ENCODE peak calls at places on chromosomes 13 and 19, in ten cellular contexts. Z is K562; U is body of pancreas; A is esophagus squamous epithelium; L is AG04450; W is HCT116; G is CD8-positive, alpha-beta T cell; S is suprapubic skin; K is cardiac muscle cell; E is HFF-Myc. Q is an unnamed sample.

GRCh38 chr13:28718186-28718537 is 608 bp downstream of the SLC46A3 start:
- DNase-seq in Z (no peak), U (peak), A (no peak), L (no peak), W (no peak), G (no peak), S (no peak), K (no peak), E (no peak), Q (no peak)

GRCh38 chr13:74633734-74634133 is 499.5 kb upstream of the KLF12 start:
- DNase-seq in Z (no peak), U (no peak), A (no peak), L (no peak), W (no peak), G (no peak), S (no peak), K (no peak), E (no peak), Q (no peak)

GRCh38 chr13:41005709-41006108 is 13.4 kb downstream of the ELF1 start:
- DNase-seq in Z (no peak), U (no peak), A (no peak), L (no peak), W (no peak), G (no peak), S (no peak), K (no peak), E (no peak), Q (no peak)

GRCh38 chr19:16383584-16384161 is 59.0 kb downstream of the KLF2 start:
- DNase-seq in Z (no peak), U (no peak), A (no peak), L (no peak), W (no peak), G (no peak), S (no peak), K (no peak), E (no peak), Q (no peak)

GRCh38 chr13:45749026-45749759 is 47.1 kb downstream of the CBY2 start:
- DNase-seq in Z (no peak), U (no peak), A (no peak), L (no peak), W (no peak), G (no peak), S (no peak), K (no peak), E (no peak), Q (no peak)

GRCh38 chr13:28401303-28402056 is 93.4 kb downstream of the FLT1 start:
- DNase-seq in Z (no peak), U (no peak), A (no peak), L (no peak), W (no peak), G (no peak), S (no peak), K (no peak), E (peak), Q (no peak)

GRCh38 chr19:33000510-33000909 is 28.5 kb downstream of the FAAP24 start:
- DNase-seq in Z (no peak), U (no peak), A (no peak), L (no peak), W (no peak), G (peak), S (no peak), K (no peak), E (no peak), Q (peak)

GRCh38 chr13:25292301-25292700 is 5.0 kb upstream of the MTMR6 start:
- DNase-seq in Z (peak), U (peak), A (no peak), L (no peak), W (no peak), G (no peak), S (no peak), K (no peak), E (no peak), Q (peak)

GRCh38 chr19:40567040-40567749 is 9.5 kb upstream of the SHKBP1 start:
- DNase-seq in Z (peak), U (no peak), A (no peak), L (no peak), W (no peak), G (no peak), S (no peak), K (no peak), E (no peak), Q (no peak)

GRCh38 chr19:5149508-5149907 is 180.6 kb downstream of the KDM4B start:
- DNase-seq in Z (no peak), U (no peak), A (no peak), L (no peak), W (no peak), G (no peak), S (no peak), K (no peak), E (no peak), Q (no peak)

GRCh38 chr19:2561895-2562294 is 86.0 kb downstream of the GADD45B start:
- DNase-seq in Z (no peak), U (no peak), A (no peak), L (no peak), W (no peak), G (peak), S (no peak), K (no peak), E (no peak), Q (peak)

GRCh38 chr19:33810821-33811220 is 14.2 kb downstream of the KCTD15 start:
- DNase-seq in Z (no peak), U (no peak), A (no peak), L (no peak), W (no peak), G (no peak), S (no peak), K (no peak), E (no peak), Q (no peak)

GRCh38 chr13:60798503-60798902 is 401.5 kb downstream of the TDRD3 start:
- DNase-seq in Z (no peak), U (no peak), A (no peak), L (no peak), W (no peak), G (no peak), S (no peak), K (no peak), E (no peak), Q (no peak)

GRCh38 chr13:21979156-21979819 is 308.4 kb downstream of the FGF9 start:
- DNase-seq in Z (no peak), U (no peak), A (no peak), L (no peak), W (no peak), G (no peak), S (no peak), K (no peak), E (no peak), Q (no peak)

GRCh38 chr19:53581871-53582279 is 43.9 kb downstream of the ZNF331 start:
- DNase-seq in Z (no peak), U (no peak), A (no peak), L (no peak), W (no peak), G (no peak), S (no peak), K (no peak), E (no peak), Q (no peak)

DNA sequence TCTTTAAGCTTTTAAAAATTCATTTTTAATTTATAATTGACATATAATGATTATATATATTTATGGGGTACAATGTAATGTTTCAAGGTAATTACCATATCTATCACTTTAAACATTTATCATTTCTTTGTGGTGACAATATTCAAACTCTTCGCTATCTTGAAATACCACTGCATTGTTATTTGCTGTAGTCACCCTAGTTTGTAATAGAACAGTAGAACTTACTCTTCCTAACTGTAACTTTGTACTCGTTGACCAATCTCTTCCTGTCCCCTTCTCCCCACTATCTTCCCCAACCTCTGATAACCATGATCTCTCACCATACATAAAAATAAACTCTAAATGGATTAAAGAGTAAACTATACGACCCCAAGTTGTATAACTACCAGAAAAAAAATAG is 20.4 kb downstream of the COG6 start:
- DNase-seq in Z (no peak), U (no peak), A (no peak), L (no peak), W (no peak), G (no peak), S (no peak), K (no peak), E (no peak), Q (no peak)
- H3K4me3 ChIP-seq in Z (no peak), U (no peak), A (no peak), L (no peak), W (no peak), G (no peak), S (no peak), K (no peak), E (no peak), Q (no peak)

DNA sequence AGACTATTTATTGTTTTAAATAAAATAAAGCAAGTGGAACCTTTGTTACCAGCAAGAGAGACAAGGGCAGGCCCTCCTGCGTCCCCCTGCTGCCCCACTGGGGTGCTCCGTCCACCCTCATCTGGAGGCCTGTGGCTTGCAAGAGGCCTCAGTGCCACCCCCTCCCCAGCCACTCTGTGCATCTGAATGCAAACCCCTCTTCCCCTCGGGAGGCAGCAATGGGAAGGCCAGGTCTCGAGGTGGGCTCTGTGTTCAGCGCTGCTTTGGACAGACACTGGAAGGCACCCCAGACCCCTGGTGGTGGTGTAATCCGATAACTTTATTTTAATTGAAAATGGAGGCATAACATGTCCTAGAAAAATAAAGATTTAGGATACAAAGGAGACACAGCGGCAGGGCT is 4.6 kb downstream of the SIX5 start:
- DNase-seq in Z (no peak), U (no peak), A (no peak), L (no peak), W (no peak), G (no peak), S (no peak), K (no peak), E (no peak), Q (no peak)
- H3K4me3 ChIP-seq in Z (no peak), U (no peak), A (no peak), L (no peak), W (no peak), G (no peak), S (no peak), K (no peak), E (no peak), Q (no peak)

GRCh38 chr13:73225983-73226382 is 167.2 kb downstream of the KLF5 start:
- DNase-seq in Z (no peak), U (no peak), A (no peak), L (no peak), W (no peak), G (no peak), S (no peak), K (no peak), E (no peak), Q (no peak)

GRCh38 chr13:73224708-73225107 is 165.9 kb downstream of the KLF5 start:
- DNase-seq in Z (no peak), U (no peak), A (no peak), L (no peak), W (no peak), G (no peak), S (no peak), K (no peak), E (no peak), Q (peak)

GRCh38 chr13:73220966-73221720 is 162.3 kb downstream of the KLF5 start:
- DNase-seq in Z (no peak), U (no peak), A (no peak), L (no peak), W (no peak), G (no peak), S (no peak), K (no peak), E (no peak), Q (no peak)

GRCh38 chr13:73222627-73223026 is 163.8 kb downstream of the KLF5 start:
- DNase-seq in Z (no peak), U (no peak), A (no peak), L (no peak), W (no peak), G (no peak), S (no peak), K (no peak), E (no peak), Q (no peak)

DNA sequence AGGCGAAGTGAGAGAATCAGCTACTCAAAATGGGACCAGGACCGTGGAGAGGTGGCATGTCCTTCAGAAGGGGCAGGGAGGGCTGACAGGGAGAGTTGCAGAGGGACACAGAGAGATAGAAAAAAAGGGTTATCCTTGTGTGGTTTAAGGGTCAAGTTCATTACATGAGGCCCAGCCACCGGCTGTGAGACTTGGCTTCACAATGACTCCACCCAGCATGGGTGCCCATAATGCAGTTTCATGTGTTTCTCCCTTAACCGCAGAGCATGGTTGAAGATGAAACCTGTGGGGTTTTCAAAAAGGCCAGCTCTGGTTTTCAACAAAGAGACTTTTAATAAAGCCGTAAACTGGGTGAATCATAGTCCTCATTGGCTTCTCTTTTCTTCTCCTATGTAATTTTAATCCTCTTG is 164.6 kb downstream of the KLF5 start:
- DNase-seq in Z (no peak), U (no peak), A (no peak), L (no peak), W (no peak), G (no peak), S (no peak), K (no peak), E (no peak), Q (no peak)
- H3K4me3 ChIP-seq in Z (no peak), U (no peak), A (no peak), L (no peak), W (no peak), G (no peak), S (no peak), K (no peak), E (no peak), Q (no peak)

GRCh38 chr19:48491793-48492123 is 19.9 kb downstream of the LMTK3 start:
- DNase-seq in Z (no peak), U (no peak), A (no peak), L (no peak), W (no peak), G (no peak), S (no peak), K (peak), E (no peak), Q (no peak)

GRCh38 chr19:48489608-48490216 is 20.5 kb downstream of the CYTH2 start:
- DNase-seq in Z (peak), U (peak), A (no peak), L (no peak), W (peak), G (peak), S (no peak), K (peak), E (no peak), Q (no peak)

GRCh38 chr19:48493718-48494515 is 17.7 kb downstream of the LMTK3 start:
- DNase-seq in Z (peak), U (no peak), A (no peak), L (no peak), W (no peak), G (no peak), S (no peak), K (peak), E (no peak), Q (no peak)

GRCh38 chr19:48492925-48493717 is 18.5 kb downstream of the LMTK3 start:
- DNase-seq in Z (peak), U (peak), A (peak), L (peak), W (peak), G (peak), S (peak), K (peak), E (peak), Q (peak)

GRCh38 chr19:48490980-48491792 is 20.4 kb downstream of the LMTK3 start:
- DNase-seq in Z (peak), U (peak), A (no peak), L (no peak), W (peak), G (peak), S (no peak), K (peak), E (no peak), Q (peak)
- H3K4me3 ChIP-seq in Z (no peak), U (no peak), A (no peak), L (no peak), W (peak), G (peak), S (peak), K (peak), E (no peak), Q (no peak)

DNA sequence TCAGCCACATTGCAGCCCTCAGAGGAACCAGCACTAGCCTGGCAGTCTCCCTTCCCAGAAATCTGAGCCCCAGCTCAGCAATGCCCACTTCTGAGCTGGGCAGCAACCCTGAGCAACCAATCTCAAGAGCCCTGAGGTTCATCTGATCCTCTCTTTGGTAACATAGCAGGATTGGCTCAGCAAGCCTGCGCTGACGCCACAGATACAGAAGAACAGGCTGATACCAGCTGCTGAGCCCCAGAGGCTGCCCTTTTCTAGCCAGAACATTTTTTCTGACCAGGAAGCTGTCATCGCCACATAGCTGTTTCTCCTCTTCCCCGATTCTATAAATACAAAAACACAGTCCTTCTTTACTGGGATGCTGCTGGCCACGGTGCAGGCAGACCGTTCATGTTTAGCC is 59.8 kb downstream of the TRPM4 start:
- DNase-seq in Z (no peak), U (no peak), A (no peak), L (no peak), W (no peak), G (no peak), S (no peak), K (peak), E (no peak), Q (no peak)
- H3K4me3 ChIP-seq in Z (no peak), U (no peak), A (no peak), L (no peak), W (no peak), G (no peak), S (no peak), K (no peak), E (no peak), Q (no peak)

Q was measured in Jurkat, Clone E6-1.